ENCODE peak calls at places on chromosomes 12 and 14, in six cellular contexts. V is bronchial epithelial cell, Y is MG63, N is fibroblast of lung, O is pancreas, K is psoas muscle. R is an unnamed sample. For H3K36me3, the result is how much of the 10 kb centered on the place peaks cover.

GRCh38 chr14:100807979-100808734 is 17.8 kb upstream of the MEG3 start:
- DNase-seq in V (no peak), K (no peak), Y (no peak), O (no peak), N (no peak), R (no peak)

GRCh38 chr14:67441672-67442071 is 29.7 kb upstream of the PLEK2 start:
- DNase-seq in O (no peak), N (no peak), Y (no peak), V (no peak), K (no peak), R (no peak)

GRCh38 chr12:26119391-26119981 is 5.4 kb downstream of the BHLHE41 start:
- DNase-seq in K (no peak), V (peak), N (peak), Y (no peak), O (no peak), R (peak)

GRCh38 chr12:57771271-57771872 is 533 bp downstream of the METTL1 start:
- DNase-seq in O (peak), V (peak), Y (peak), N (peak), K (peak), R (peak)

GRCh38 chr14:24057867-24058259 is 6.1 kb downstream of the CARMIL3 start:
- DNase-seq in V (no peak), O (no peak), N (no peak), Y (no peak), K (no peak), R (no peak)

GRCh38 chr12:67002711-67003110 is 266.4 kb upstream of the CAND1 start:
- DNase-seq in Y (no peak), N (peak), V (peak), K (no peak), O (no peak), R (peak)

GRCh38 chr12:131039551-131039950 is 85.8 kb downstream of the ADGRD1 start:
- DNase-seq in O (no peak), Y (no peak), N (no peak), K (no peak), V (no peak), R (peak)

GRCh38 chr14:64113279-64113678 is 180.9 kb downstream of the ESR2 start:
- DNase-seq in O (peak), Y (no peak), K (peak), N (no peak), V (no peak), R (peak)

GRCh38 chr12:114096461-114096860 is 130.3 kb upstream of the RBM19 start:
- DNase-seq in V (peak), O (no peak), K (no peak), N (no peak), Y (no peak), R (no peak)

GRCh38 chr12:108304633-108305032 is 34.5 kb downstream of the CMKLR1 start:
- DNase-seq in V (no peak), N (peak), Y (no peak), O (no peak), K (no peak), R (no peak)

GRCh38 chr14:77593501-77593911 is 22.9 kb downstream of the SPTLC2 start:
- DNase-seq in N (peak), O (no peak), V (peak), Y (no peak), K (no peak), R (no peak)

DNA sequence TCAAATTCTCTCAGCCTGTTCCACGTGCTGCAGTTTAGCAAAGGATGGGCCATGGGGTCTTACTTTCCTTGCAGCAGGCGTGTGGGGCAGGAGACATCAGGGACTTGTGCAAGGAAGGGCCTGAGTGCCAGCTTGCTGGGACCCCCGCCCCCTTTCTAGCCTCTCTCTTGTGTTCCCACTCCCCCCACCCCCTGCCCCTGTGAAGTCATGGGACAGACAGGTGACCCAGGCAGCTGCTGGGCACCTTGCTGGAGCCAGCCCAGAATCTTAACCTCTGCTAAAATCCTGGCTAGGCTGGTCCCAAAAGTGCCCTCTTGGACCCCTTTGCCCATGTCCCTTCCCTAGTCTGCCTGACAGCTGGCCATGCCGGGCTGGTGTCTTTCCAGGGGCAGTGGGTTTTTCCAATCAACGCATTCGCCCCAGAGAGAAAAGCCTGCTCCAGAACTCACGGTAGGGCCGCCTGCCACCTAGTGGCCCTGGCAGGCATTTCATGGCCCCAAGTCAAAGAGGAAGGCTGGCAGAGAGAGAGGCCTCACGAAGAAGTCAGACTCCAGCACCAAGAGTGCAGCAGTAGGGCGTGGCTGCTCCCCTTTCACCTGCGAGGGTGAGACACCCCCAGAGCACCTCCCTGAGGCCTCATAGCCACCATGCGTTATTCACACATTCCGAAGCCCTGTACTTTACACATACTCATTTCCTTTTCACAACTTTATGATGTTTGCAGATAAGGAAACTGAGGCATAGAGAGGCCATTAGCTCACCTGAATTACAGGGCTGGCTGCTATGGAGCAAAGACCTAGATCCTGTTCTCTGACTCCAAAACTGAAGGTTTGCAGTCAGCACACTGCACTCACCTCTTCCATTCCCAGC is 67.4 kb downstream of the LGMN start:
- DNase-seq in O (peak), V (peak), K (peak), Y (peak), N (peak), R (peak)
- H3K36me3 ChIP-seq in O (under half), V (under half), K (under half), Y (under half), N (under half), R (under half)

GRCh38 chr14:38090506-38090905 is 117.2 kb upstream of the SSTR1 start:
- DNase-seq in K (no peak), Y (no peak), N (no peak), V (no peak), O (no peak), R (no peak)

DNA sequence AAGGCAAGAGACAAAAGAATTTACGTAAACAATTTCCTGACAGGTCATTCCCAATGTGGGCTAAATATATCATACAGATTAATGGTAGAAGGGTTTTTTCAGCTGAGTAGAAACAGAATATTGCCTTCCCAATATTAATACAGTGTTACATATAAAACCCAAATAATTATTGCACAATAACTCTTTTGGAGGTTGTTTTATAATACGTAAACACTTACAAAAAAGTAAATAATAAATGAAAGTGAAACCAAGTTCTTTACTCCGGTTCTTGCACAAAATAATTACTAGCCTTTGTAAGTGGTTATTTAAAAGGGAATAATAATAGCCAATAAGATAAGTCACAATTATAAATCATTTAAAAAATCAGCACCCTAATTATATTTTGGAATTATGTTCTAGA is 118.6 kb upstream of the SSTR1 start:
- DNase-seq in Y (no peak), K (no peak), N (no peak), O (no peak), V (no peak), R (no peak)
- H3K36me3 ChIP-seq in Y (under half), K (under half), N (under half), O (under half), V (under half), R (under half)

GRCh38 chr14:39069923-39070322 is 33.1 kb downstream of the SEC23A start:
- DNase-seq in O (no peak), V (no peak), N (no peak), Y (no peak), K (no peak), R (no peak)

GRCh38 chr14:39071096-39071495 is 31.9 kb downstream of the SEC23A start:
- DNase-seq in V (no peak), K (no peak), N (no peak), O (no peak), Y (no peak), R (no peak)
- H3K36me3 ChIP-seq in V (under half), K (under half), N (under half), O (under half), Y (under half), R (under half)

DNA sequence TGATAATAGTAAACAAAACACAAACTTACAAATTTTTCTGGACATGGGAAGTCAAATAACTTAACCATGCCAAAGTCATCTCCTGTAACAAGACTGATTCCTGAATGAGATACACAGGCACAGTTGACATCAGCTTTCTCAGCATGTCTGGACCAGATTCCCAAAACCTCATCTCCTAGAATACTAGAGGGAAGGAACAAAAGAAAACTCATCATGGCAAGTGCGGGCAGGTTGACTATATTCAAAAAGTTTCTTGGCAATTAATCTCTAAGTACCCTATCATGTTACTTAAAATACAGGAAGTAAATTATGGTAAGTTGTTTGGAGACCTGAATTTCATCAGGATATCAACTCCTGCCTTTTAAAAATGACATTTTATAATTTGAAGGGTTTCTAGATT is 53.9 kb downstream of the ZC3H14 start:
- DNase-seq in Y (no peak), V (peak), K (no peak), N (no peak), O (no peak), R (no peak)
- H3K36me3 ChIP-seq in Y (under half), V (under half), K (under half), N (under half), O (under half), R (under half)